ENCODE peak calls at places on chromosomes 3 and 15, in ten cellular contexts. N, D, X, R, L, V, F, O, M and T are unnamed samples.

GRCh38 chr3:60355825-60356224 is 895.4 kb downstream of the FHIT start:
- DNase-seq in N (no peak), D (no peak), X (no peak), R (no peak), L (no peak), V (no peak), F (no peak), O (no peak), M (no peak), T (no peak)

GRCh38 chr3:11001658-11002021 is 9.1 kb downstream of the SLC6A1 start:
- DNase-seq in N (no peak), D (no peak), X (no peak), R (no peak), L (no peak), V (no peak), F (no peak), O (no peak), M (no peak), T (no peak)

GRCh38 chr15:87781959-87782625 is 474.4 kb downstream of the NTRK3 start:
- DNase-seq in N (no peak), D (no peak), X (no peak), R (no peak), L (no peak), V (no peak), F (no peak), O (no peak), M (no peak), T (no peak)

GRCh38 chr15:45225506-45226273 is 26.3 kb upstream of the SLC28A2 start:
- DNase-seq in N (no peak), D (peak), X (no peak), R (no peak), L (peak), V (no peak), F (peak), O (no peak), M (no peak), T (no peak)

GRCh38 chr3:42043116-42043796 is 47.9 kb upstream of the TRAK1 start:
- DNase-seq in N (peak), D (peak), X (no peak), R (no peak), L (peak), V (no peak), F (no peak), O (peak), M (peak), T (no peak)

GRCh38 chr3:182235504-182235903 is 523.8 kb downstream of the SOX2 start:
- DNase-seq in N (no peak), D (no peak), X (no peak), R (no peak), L (no peak), V (no peak), F (no peak), O (no peak), M (no peak), T (no peak)

GRCh38 chr3:186413615-186414415 is 51.8 kb upstream of the DGKG start:
- DNase-seq in N (peak), D (peak), X (no peak), R (peak), L (peak), V (peak), F (no peak), O (peak), M (no peak), T (no peak)

GRCh38 chr15:78290222-78290621 is 9.2 kb downstream of the SKIC8 start:
- DNase-seq in N (no peak), D (no peak), X (no peak), R (no peak), L (no peak), V (no peak), F (no peak), O (no peak), M (no peak), T (peak)

GRCh38 chr3:129013491-129013891 is 12.4 kb downstream of the EFCC1 start:
- DNase-seq in N (peak), D (no peak), X (no peak), R (no peak), L (no peak), V (no peak), F (no peak), O (no peak), M (no peak), T (no peak)

GRCh38 chr15:38620108-38620507 is 55.5 kb upstream of the RASGRP1 start:
- DNase-seq in N (no peak), D (no peak), X (no peak), R (no peak), L (no peak), V (no peak), F (no peak), O (peak), M (no peak), T (no peak)

GRCh38 chr15:33116218-33116617 is 78.3 kb downstream of the FMN1 start:
- DNase-seq in N (no peak), D (no peak), X (no peak), R (no peak), L (no peak), V (no peak), F (no peak), O (no peak), M (no peak), T (no peak)

GRCh38 chr3:112059497-112059896 is 25.0 kb downstream of the TMPRSS7 start:
- DNase-seq in N (no peak), D (no peak), X (no peak), R (no peak), L (no peak), V (no peak), F (no peak), O (no peak), M (no peak), T (peak)

GRCh38 chr3:55554621-55555020 is 67.5 kb upstream of the WNT5A start:
- DNase-seq in N (no peak), D (no peak), X (no peak), R (no peak), L (no peak), V (no peak), F (peak), O (peak), M (no peak), T (no peak)

GRCh38 chr3:48624767-48625166 is 3.2 kb upstream of the TMEM89 start:
- DNase-seq in N (no peak), D (no peak), X (no peak), R (no peak), L (no peak), V (no peak), F (no peak), O (no peak), M (no peak), T (no peak)

GRCh38 chr15:98548172-98548971 is 100.0 kb upstream of the IGF1R start:
- DNase-seq in N (peak), D (peak), X (no peak), R (peak), L (no peak), V (peak), F (no peak), O (peak), M (peak), T (no peak)

GRCh38 chr3:53303957-53304356 is 43.4 kb downstream of the DCP1A start:
- DNase-seq in N (peak), D (no peak), X (no peak), R (no peak), L (no peak), V (no peak), F (no peak), O (no peak), M (no peak), T (no peak)

GRCh38 chr3:167835953-167836352 is 100.4 kb downstream of the SERPINI1 start:
- DNase-seq in N (no peak), D (no peak), X (no peak), R (no peak), L (no peak), V (no peak), F (no peak), O (no peak), M (no peak), T (no peak)

GRCh38 chr3:61117045-61117898 is 134.0 kb downstream of the FHIT start:
- DNase-seq in N (no peak), D (no peak), X (no peak), R (no peak), L (no peak), V (no peak), F (no peak), O (no peak), M (no peak), T (peak)

GRCh38 chr3:81087607-81088006 is 673.8 kb downstream of the GBE1 start:
- DNase-seq in N (no peak), D (no peak), X (no peak), R (no peak), L (no peak), V (no peak), F (no peak), O (no peak), M (no peak), T (no peak)

GRCh38 chr15:98650871-98651481 is 2.6 kb downstream of the IGF1R start:
- DNase-seq in N (peak), D (peak), X (no peak), R (no peak), L (no peak), V (no peak), F (no peak), O (peak), M (peak), T (no peak)

GRCh38 chr3:52025453-52025852 is 29.8 kb upstream of the RPL29 start:
- DNase-seq in N (no peak), D (no peak), X (no peak), R (no peak), L (peak), V (no peak), F (no peak), O (no peak), M (no peak), T (no peak)

GRCh38 chr3:153599685-153600084 is 437.7 kb downstream of the RAP2B start:
- DNase-seq in N (peak), D (peak), X (peak), R (no peak), L (no peak), V (no peak), F (no peak), O (no peak), M (peak), T (no peak)

GRCh38 chr3:138127636-138128365 is 4.4 kb downstream of the A4GNT start:
- DNase-seq in N (no peak), D (no peak), X (no peak), R (no peak), L (no peak), V (no peak), F (no peak), O (no peak), M (no peak), T (no peak)

GRCh38 chr3:58355174-58355573 is 22.5 kb downstream of the PXK start:
- DNase-seq in N (no peak), D (no peak), X (no peak), R (no peak), L (no peak), V (no peak), F (peak), O (no peak), M (no peak), T (no peak)

GRCh38 chr3:69116162-69116561 is 6.2 kb downstream of the LMOD3 start:
- DNase-seq in N (no peak), D (no peak), X (no peak), R (no peak), L (no peak), V (no peak), F (no peak), O (no peak), M (no peak), T (no peak)

GRCh38 chr15:76939715-76940114 is 8.2 kb downstream of the RCN2 start:
- DNase-seq in N (no peak), D (no peak), X (no peak), R (no peak), L (no peak), V (no peak), F (no peak), O (no peak), M (no peak), T (no peak)

GRCh38 chr3:167067844-167068161 is 312.3 kb downstream of the ZBBX start:
- DNase-seq in N (no peak), D (no peak), X (no peak), R (no peak), L (no peak), V (no peak), F (no peak), O (no peak), M (no peak), T (no peak)

GRCh38 chr3:50168791-50169190 is 13.7 kb downstream of the SEMA3F start:
- DNase-seq in N (no peak), D (no peak), X (no peak), R (no peak), L (no peak), V (no peak), F (no peak), O (no peak), M (no peak), T (no peak)

GRCh38 chr15:41780727-41781126 is 6.4 kb downstream of the MAPKBP1 start:
- DNase-seq in N (no peak), D (no peak), X (no peak), R (no peak), L (no peak), V (no peak), F (no peak), O (no peak), M (no peak), T (no peak)

GRCh38 chr15:77456746-77457618 is 36.3 kb downstream of the HMG20A start:
- DNase-seq in N (no peak), D (no peak), X (no peak), R (no peak), L (no peak), V (no peak), F (no peak), O (no peak), M (peak), T (no peak)

GRCh38 chr15:81921163-81921562 is 124.7 kb downstream of the MEX3B start:
- DNase-seq in N (no peak), D (no peak), X (no peak), R (no peak), L (no peak), V (no peak), F (no peak), O (no peak), M (no peak), T (no peak)

GRCh38 chr15:66388576-66388975 is 1.9 kb downstream of the MAP2K1 start:
- DNase-seq in N (no peak), D (no peak), X (no peak), R (no peak), L (no peak), V (no peak), F (peak), O (no peak), M (no peak), T (no peak)

GRCh38 chr15:66389098-66389858 is 2.6 kb downstream of the MAP2K1 start:
- DNase-seq in N (no peak), D (no peak), X (no peak), R (no peak), L (no peak), V (no peak), F (peak), O (no peak), M (no peak), T (peak)

GRCh38 chr15:66388057-66388363 is 1.3 kb downstream of the MAP2K1 start:
- DNase-seq in N (no peak), D (no peak), X (no peak), R (no peak), L (no peak), V (no peak), F (peak), O (no peak), M (no peak), T (no peak)

GRCh38 chr15:66386204-66387123 is at the start of gene MAP2K1:
- DNase-seq in N (peak), D (peak), X (peak), R (peak), L (peak), V (peak), F (peak), O (peak), M (peak), T (peak)

DNA sequence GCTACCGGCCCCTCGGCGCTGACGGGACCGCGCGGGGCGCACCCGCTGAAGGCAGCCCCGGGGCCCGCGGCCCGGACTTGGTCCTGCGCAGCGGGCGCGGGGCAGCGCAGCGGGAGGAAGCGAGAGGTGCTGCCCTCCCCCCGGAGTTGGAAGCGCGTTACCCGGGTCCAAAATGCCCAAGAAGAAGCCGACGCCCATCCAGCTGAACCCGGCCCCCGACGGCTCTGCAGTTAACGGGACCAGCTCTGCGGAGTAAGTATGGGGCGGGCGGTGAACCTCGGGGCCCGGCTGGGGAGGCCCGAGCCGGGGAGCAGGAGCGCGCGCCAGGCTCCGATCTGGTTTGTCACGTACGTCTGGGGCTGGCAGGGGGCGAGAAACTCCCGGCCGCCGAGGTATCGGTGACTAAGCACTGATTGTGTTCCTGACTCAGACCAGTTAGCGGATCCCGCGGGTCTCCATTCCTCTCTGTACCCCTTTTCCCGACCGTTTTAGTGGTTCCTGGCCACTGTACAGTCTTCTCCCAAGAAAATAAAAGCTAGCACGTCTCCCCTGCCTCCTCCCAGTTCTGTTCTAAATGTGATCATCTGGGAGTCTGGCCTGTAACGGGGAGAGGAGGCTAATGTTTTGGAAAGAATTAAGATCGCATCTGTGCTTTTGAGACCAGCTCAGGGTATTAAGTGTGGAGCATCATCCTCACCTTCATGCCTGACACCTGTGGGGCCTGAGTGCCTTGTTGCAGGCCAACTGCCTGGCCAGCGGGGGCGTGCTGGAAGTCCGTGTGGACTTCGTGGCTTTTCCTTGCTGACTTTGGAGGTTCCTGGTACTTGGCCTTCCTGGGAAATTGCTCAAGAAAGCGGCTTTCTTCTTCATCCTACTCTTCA is 704 bp downstream of the MAP2K1 start:
- DNase-seq in N (peak), D (peak), X (peak), R (peak), L (peak), V (peak), F (peak), O (peak), M (peak), T (no peak)
- TF ChIP-seq CTCF in N (peak), D (peak), X (peak), R (no peak), L (peak), V (peak), F (peak), O (peak), M (peak), T (peak)

GRCh38 chr3:15861163-15861562 is 63.4 kb upstream of the ANKRD28 start:
- DNase-seq in N (no peak), D (no peak), X (no peak), R (no peak), L (no peak), V (no peak), F (no peak), O (no peak), M (no peak), T (no peak)
- H3K4me3 ChIP-seq in N (no peak), D (no peak), X (no peak), R (peak), L (peak), V (no peak), F (peak), O (no peak), M (no peak), T (peak)

DNA sequence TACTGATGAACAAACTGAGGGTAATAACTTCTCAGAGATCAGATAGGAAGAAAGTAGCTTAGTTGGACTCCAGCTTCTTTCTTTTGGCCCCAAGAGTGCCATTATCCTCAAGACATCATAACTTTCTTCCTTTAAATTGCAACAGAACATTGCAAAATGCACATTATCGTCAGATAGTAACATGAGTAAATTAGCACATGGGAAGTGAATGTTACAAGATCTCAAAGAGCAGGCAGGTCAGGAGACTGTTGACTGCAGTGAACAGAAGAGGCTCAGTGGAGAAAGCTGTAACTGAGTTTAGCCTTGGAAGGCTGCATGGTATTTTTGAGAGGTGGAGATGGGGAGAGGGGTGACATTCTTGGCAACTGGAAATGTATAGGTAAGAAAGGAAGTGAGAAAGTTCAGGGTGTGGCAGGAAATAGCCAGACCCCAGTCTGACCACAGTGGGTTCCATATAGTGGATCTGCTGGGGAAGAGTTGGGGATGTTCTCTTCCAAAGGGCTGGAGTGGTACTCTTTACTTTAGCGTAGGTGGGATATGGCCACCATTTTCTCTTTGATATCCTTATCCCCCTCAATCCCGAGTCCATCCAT is 307.7 kb downstream of the RPLP1 start:
- DNase-seq in N (peak), D (no peak), X (no peak), R (no peak), L (no peak), V (no peak), F (no peak), O (no peak), M (no peak), T (no peak)
- TF ChIP-seq CTCF in N (no peak), D (no peak), X (no peak), R (no peak), L (no peak), V (no peak), F (no peak), O (no peak), M (no peak), T (no peak)

GRCh38 chr3:43239755-43240154 is 46.6 kb upstream of the SNRK start:
- DNase-seq in N (no peak), D (no peak), X (no peak), R (no peak), L (no peak), V (no peak), F (no peak), O (no peak), M (no peak), T (no peak)
- H3K4me3 ChIP-seq in N (no peak), D (no peak), X (no peak), R (no peak), L (no peak), V (no peak), F (no peak), O (no peak), M (no peak), T (no peak)

DNA sequence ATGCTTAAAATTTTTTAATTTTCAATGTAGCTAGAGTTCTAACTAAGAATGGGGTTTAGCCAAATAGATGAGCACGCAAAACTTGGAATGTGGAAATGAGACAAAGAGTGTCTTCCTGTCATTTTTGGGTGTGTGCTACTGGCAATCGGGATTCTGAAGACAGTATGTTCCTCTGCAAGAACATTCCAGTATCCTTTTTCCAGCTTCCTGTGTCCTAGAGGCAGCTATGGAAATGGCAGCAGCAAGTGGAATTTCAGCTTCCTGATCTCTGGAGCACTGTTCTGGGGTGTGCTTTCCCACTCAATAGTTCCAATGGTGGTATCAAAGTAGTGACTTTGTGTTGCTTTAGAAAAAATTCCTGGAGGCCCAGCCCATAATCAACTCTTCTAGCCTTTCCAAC is 642.9 kb upstream of the KCNMB2 start:
- DNase-seq in N (no peak), D (no peak), X (no peak), R (no peak), L (no peak), V (no peak), F (no peak), O (no peak), M (no peak), T (no peak)
- TF ChIP-seq CTCF in N (peak), D (no peak), X (peak), R (no peak), L (no peak), V (peak), F (no peak), O (no peak), M (peak), T (no peak)

DNA sequence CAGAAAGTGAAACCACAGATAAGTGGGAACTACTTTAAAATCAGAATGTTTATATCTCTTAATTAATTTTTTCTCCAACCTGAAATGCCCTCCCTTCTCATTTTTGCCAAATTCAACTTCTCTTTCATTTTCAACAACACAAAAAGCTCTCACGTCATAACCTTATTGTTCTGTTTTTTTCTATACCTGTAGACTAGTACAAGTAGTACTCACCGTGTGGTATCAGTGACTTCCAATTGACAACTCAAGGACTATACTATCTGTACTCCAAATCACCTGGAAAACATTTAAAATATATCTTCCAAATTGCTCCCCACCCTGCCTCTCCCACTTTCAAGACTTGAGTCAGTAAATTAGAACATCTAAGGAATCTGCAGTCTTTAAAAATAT is 72.8 kb upstream of the ZNF280D start:
- DNase-seq in N (no peak), D (no peak), X (no peak), R (no peak), L (no peak), V (no peak), F (no peak), O (no peak), M (no peak), T (no peak)
- H3K4me3 ChIP-seq in N (no peak), D (no peak), X (no peak), R (peak), L (no peak), V (no peak), F (peak), O (no peak), M (peak), T (no peak)

GRCh38 chr15:64566102-64566501 is 105.7 kb downstream of the ZNF609 start:
- DNase-seq in N (no peak), D (no peak), X (no peak), R (no peak), L (no peak), V (no peak), F (no peak), O (no peak), M (no peak), T (no peak)
- TF ChIP-seq CTCF in N (no peak), D (no peak), X (no peak), R (no peak), L (no peak), V (no peak), F (no peak), O (no peak), M (no peak), T (no peak)